ENCODE peak calls at places on chromosomes 3 and 15, in eight cellular contexts. R is stimulated activated CD4-positive, alpha-beta T cell treated with anti-CD3 and anti-CD28 coated beads, Interleukin-1b, Interleukin-23, amount 100 ng/mL, for 24 hours; C is H54; F is CD4-positive, CD25-positive, alpha-beta regulatory T cell; Z is WTC11; O is upper lobe of right lung; G is adrenal gland; N is GM04504. E is an unnamed sample.

GRCh38 chr3:29156071-29156715 is 124.7 kb upstream of the RBMS3 start:
- DNase-seq in G (no peak), C (no peak), F (no peak), N (no peak), O (no peak), R (no peak), Z (peak), E (no peak)

GRCh38 chr3:151468284-151468917 is 7.5 kb upstream of the IGSF10 start:
- DNase-seq in C (peak), N (no peak), F (no peak), R (peak), Z (peak), G (peak), O (no peak), E (no peak)

GRCh38 chr3:170063691-170064090 is 25.9 kb downstream of the GPR160 start:
- DNase-seq in F (no peak), G (no peak), N (no peak), O (no peak), Z (no peak), C (no peak), R (no peak), E (no peak)

GRCh38 chr15:64774556-64775523 is 549 bp downstream of the RBPMS2 start:
- DNase-seq in Z (peak), G (peak), O (no peak), R (no peak), N (no peak), F (no peak), C (peak), E (peak)

GRCh38 chr3:24123596-24123995 is 178.5 kb downstream of the NR1D2 start:
- DNase-seq in F (no peak), Z (no peak), G (no peak), N (no peak), O (no peak), R (no peak), C (peak), E (no peak)

GRCh38 chr3:190065204-190065603 is 55.5 kb downstream of the P3H2 start:
- DNase-seq in C (no peak), N (no peak), Z (no peak), F (no peak), R (no peak), O (no peak), G (no peak), E (no peak)

GRCh38 chr3:37462452-37462851 is 288.1 kb upstream of the LRRFIP2 start:
- DNase-seq in O (no peak), N (no peak), C (no peak), Z (no peak), F (no peak), R (no peak), G (no peak), E (no peak)

GRCh38 chr15:101307048-101307896 is 12.2 kb upstream of the SNRPA1 start:
- DNase-seq in C (no peak), O (peak), N (no peak), G (no peak), F (no peak), R (no peak), Z (no peak), E (no peak)

GRCh38 chr3:145900056-145900829 is 260.7 kb downstream of the PLOD2 start:
- DNase-seq in Z (no peak), G (no peak), R (no peak), O (no peak), F (no peak), N (no peak), C (no peak), E (no peak)

GRCh38 chr3:151437047-151437446 is 23.8 kb downstream of the IGSF10 start:
- DNase-seq in R (no peak), C (no peak), Z (no peak), G (no peak), O (no peak), F (no peak), N (no peak), E (no peak)

GRCh38 chr15:73838795-73839565 is 34.4 kb upstream of the TBC1D21 start:
- DNase-seq in N (no peak), R (no peak), O (no peak), C (no peak), Z (no peak), F (no peak), G (peak), E (peak)

GRCh38 chr3:69121950-69122349 is 445 bp downstream of the LMOD3 start:
- DNase-seq in O (no peak), N (no peak), C (no peak), F (no peak), G (no peak), R (no peak), Z (no peak), E (no peak)

GRCh38 chr15:52803543-52804306 is 13.6 kb upstream of the ONECUT1 start:
- DNase-seq in Z (peak), O (no peak), G (no peak), F (no peak), C (no peak), N (no peak), R (no peak), E (no peak)

GRCh38 chr3:128430731-128431130 is 36.0 kb downstream of the DNAJB8 start:
- DNase-seq in G (no peak), N (no peak), R (no peak), F (no peak), O (no peak), Z (no peak), C (no peak), E (no peak)

GRCh38 chr3:194330579-194330978 is 20.5 kb downstream of the CPN2 start:
- DNase-seq in N (no peak), O (no peak), G (no peak), C (no peak), R (no peak), F (no peak), Z (no peak), E (no peak)

GRCh38 chr15:51759557-51760070 is 8.2 kb downstream of the TMOD2 start:
- DNase-seq in R (no peak), F (no peak), N (peak), G (no peak), C (no peak), Z (peak), O (peak), E (peak)

GRCh38 chr3:117562000-117562399 is 852.4 kb downstream of the TUSC7 start:
- DNase-seq in R (no peak), C (no peak), N (no peak), G (no peak), O (no peak), Z (no peak), F (no peak), E (no peak)

GRCh38 chr15:39345176-39345575 is 235.7 kb upstream of the THBS1 start:
- DNase-seq in N (peak), F (no peak), O (no peak), R (no peak), G (no peak), C (no peak), Z (no peak), E (no peak)

GRCh38 chr3:114319453-114319852 is 25.6 kb downstream of the TIGIT start:
- DNase-seq in R (no peak), N (peak), G (no peak), C (no peak), O (no peak), Z (no peak), F (no peak), E (no peak)

GRCh38 chr3:111676177-111677021 is 81.3 kb upstream of the ZBED2 start:
- DNase-seq in Z (no peak), C (no peak), N (no peak), R (no peak), F (no peak), O (no peak), G (no peak), E (no peak)

GRCh38 chr3:103976931-103977339 is 1389.8 kb upstream of the ALCAM start:
- DNase-seq in G (no peak), Z (no peak), N (no peak), C (no peak), O (no peak), F (no peak), R (no peak), E (no peak)

GRCh38 chr3:172915911-172916514 is 165.5 kb downstream of the ECT2 start:
- DNase-seq in F (no peak), Z (no peak), C (no peak), O (no peak), G (no peak), N (no peak), R (no peak), E (no peak)

GRCh38 chr3:123119802-123120201 is 53.0 kb downstream of the PDIA5 start:
- DNase-seq in F (no peak), G (no peak), C (no peak), N (no peak), R (no peak), O (no peak), Z (no peak), E (no peak)

GRCh38 chr15:101062063-101062462 is 142.9 kb downstream of the LRRK1 start:
- DNase-seq in O (no peak), N (no peak), Z (no peak), C (no peak), G (no peak), F (no peak), R (no peak), E (no peak)

GRCh38 chr3:4270726-4271125 is 32.4 kb upstream of the SETMAR start:
- DNase-seq in R (no peak), O (no peak), G (no peak), F (no peak), C (no peak), Z (no peak), N (no peak), E (no peak)

GRCh38 chr3:10505791-10506585 is 602 bp upstream of the ATP2B2 start:
- DNase-seq in G (no peak), R (no peak), C (no peak), O (no peak), Z (no peak), N (no peak), F (no peak), E (no peak)

GRCh38 chr3:11690863-11691833 is 47.4 kb upstream of the VGLL4 start:
- DNase-seq in G (no peak), O (no peak), F (no peak), Z (no peak), C (peak), R (no peak), N (no peak), E (no peak)

GRCh38 chr3:43522702-43523362 is 99.0 kb downstream of the ANO10 start:
- DNase-seq in N (no peak), F (no peak), Z (no peak), R (no peak), G (no peak), C (no peak), O (no peak), E (no peak)

GRCh38 chr3:57281710-57282109 is 10.8 kb downstream of the ASB14 start:
- DNase-seq in C (peak), G (no peak), F (no peak), Z (no peak), N (no peak), O (no peak), R (no peak), E (no peak)

GRCh38 chr15:70486451-70487379 is 276.6 kb downstream of the UACA start:
- DNase-seq in O (peak), C (peak), N (peak), Z (no peak), F (no peak), G (no peak), R (peak), E (no peak)

GRCh38 chr3:42747581-42747980 is 25.5 kb downstream of the CCDC13 start:
- DNase-seq in Z (no peak), O (no peak), R (no peak), C (no peak), F (no peak), G (no peak), N (no peak), E (no peak)

GRCh38 chr15:100925480-100925879 is 6.3 kb downstream of the LRRK1 start:
- DNase-seq in C (no peak), R (no peak), G (no peak), O (no peak), N (no peak), F (no peak), Z (no peak), E (no peak)

GRCh38 chr3:18445421-18446066 is 20.4 kb upstream of the SATB1 start:
- DNase-seq in Z (no peak), F (peak), N (no peak), G (peak), C (no peak), O (no peak), R (peak), E (peak)

GRCh38 chr3:55402886-55403605 is 84.1 kb downstream of the WNT5A start:
- DNase-seq in F (no peak), O (no peak), C (no peak), N (no peak), G (no peak), Z (no peak), R (no peak), E (no peak)

GRCh38 chr3:113783463-113783862 is 36.6 kb downstream of the ATP6V1A start:
- DNase-seq in Z (no peak), R (no peak), O (no peak), G (no peak), C (peak), F (no peak), N (peak), E (no peak)